ENCODE peak calls at places on chromosome 19, in four cellular contexts. One of them, this sample, is unnamed.

GRCh38 chr19:1104452-1105216 is 840 bp downstream of the GPX4 start:
- DNase-seq in thoracic aorta: no peak
- DNase-seq in fibroblast of lung: peak; percentile 67
- DNase-seq in substantia nigra: peak; percentile 36
- DNase-seq in this sample: peak; percentile 58

GRCh38 chr19:42089772-42090171 is 13.8 kb downstream of the ZNF574 start:
- DNase-seq in substantia nigra: no peak
- DNase-seq in thoracic aorta: no peak
- DNase-seq in fibroblast of lung: no peak
- DNase-seq in this sample: no peak

GRCh38 chr19:14941189-14941588 is at the start of gene OR7C2:
- DNase-seq in thoracic aorta: no peak
- DNase-seq in substantia nigra: no peak
- DNase-seq in fibroblast of lung: no peak
- DNase-seq in this sample: no peak

GRCh38 chr19:36009220-36009619 is 607 bp upstream of the SYNE4 start:
- DNase-seq in substantia nigra: peak; percentile 9
- DNase-seq in fibroblast of lung: peak; percentile 67
- DNase-seq in thoracic aorta: no peak
- DNase-seq in this sample: peak; percentile 35

GRCh38 chr19:38917921-38918491 is 6.0 kb upstream of the CCER2 start:
- DNase-seq in thoracic aorta: no peak
- DNase-seq in substantia nigra: no peak
- DNase-seq in fibroblast of lung: no peak
- DNase-seq in this sample: no peak

GRCh38 chr19:35109395-35110112 is 6.1 kb upstream of the FXYD3 start:
- DNase-seq in substantia nigra: peak; percentile 42
- DNase-seq in fibroblast of lung: no peak
- DNase-seq in thoracic aorta: no peak
- DNase-seq in this sample: peak; percentile 37

GRCh38 chr19:13784731-13785452 is 10.4 kb upstream of the ZSWIM4 start:
- DNase-seq in substantia nigra: peak; percentile 34
- DNase-seq in thoracic aorta: peak; percentile 47
- DNase-seq in fibroblast of lung: peak; percentile 67
- DNase-seq in this sample: no peak

GRCh38 chr19:35054626-35055025 is 13.1 kb downstream of the HPN start:
- DNase-seq in thoracic aorta: no peak
- DNase-seq in fibroblast of lung: no peak
- DNase-seq in substantia nigra: no peak
- DNase-seq in this sample: no peak

GRCh38 chr19:58399903-58400637 is 4.6 kb downstream of the RNF225 start:
- DNase-seq in substantia nigra: no peak
- DNase-seq in thoracic aorta: no peak
- DNase-seq in fibroblast of lung: no peak
- DNase-seq in this sample: no peak

GRCh38 chr19:6233827-6234511 is 45.8 kb downstream of the MLLT1 start:
- DNase-seq in substantia nigra: no peak
- DNase-seq in fibroblast of lung: no peak
- DNase-seq in thoracic aorta: no peak
- DNase-seq in this sample: no peak

GRCh38 chr19:29967623-29968022 is 25.6 kb downstream of the URI1 start:
- DNase-seq in fibroblast of lung: peak; percentile 49
- DNase-seq in thoracic aorta: no peak
- DNase-seq in substantia nigra: no peak
- DNase-seq in this sample: no peak

GRCh38 chr19:2627319-2627829 is 75.1 kb downstream of the GNG7 start:
- DNase-seq in thoracic aorta: peak; percentile 93
- DNase-seq in fibroblast of lung: peak; percentile 99
- DNase-seq in substantia nigra: no peak
- DNase-seq in this sample: peak; percentile 81

GRCh38 chr19:56841194-56841546 is 644 bp upstream of the PEG3 start:
- DNase-seq in substantia nigra: no peak
- DNase-seq in fibroblast of lung: no peak
- DNase-seq in thoracic aorta: no peak
- DNase-seq in this sample: no peak

GRCh38 chr19:39515551-39516191 is 732 bp downstream of the SELENOV start:
- DNase-seq in substantia nigra: no peak
- DNase-seq in thoracic aorta: no peak
- DNase-seq in fibroblast of lung: no peak
- DNase-seq in this sample: no peak

GRCh38 chr19:3687774-3688706 is 12.2 kb downstream of the PIP5K1C start:
- DNase-seq in thoracic aorta: no peak
- DNase-seq in fibroblast of lung: no peak
- DNase-seq in substantia nigra: no peak
- DNase-seq in this sample: no peak

GRCh38 chr19:21321134-21321533 is 8.1 kb downstream of the ZNF708 start:
- DNase-seq in substantia nigra: no peak
- DNase-seq in thoracic aorta: no peak
- DNase-seq in fibroblast of lung: peak; percentile 43
- DNase-seq in this sample: no peak

GRCh38 chr19:1266818-1267440 is 2.2 kb upstream of the CIRBP start:
- DNase-seq in thoracic aorta: no peak
- DNase-seq in fibroblast of lung: no peak
- DNase-seq in substantia nigra: peak; percentile 53
- DNase-seq in this sample: no peak

GRCh38 chr19:9847087-9847671 is 12.1 kb downstream of the PIN1 start:
- DNase-seq in thoracic aorta: peak; percentile 41
- DNase-seq in fibroblast of lung: peak; percentile 91
- DNase-seq in substantia nigra: no peak
- DNase-seq in this sample: no peak

GRCh38 chr19:862529-863304 is 3.3 kb downstream of the CFD start:
- DNase-seq in thoracic aorta: no peak
- DNase-seq in fibroblast of lung: peak; percentile 37
- DNase-seq in substantia nigra: no peak
- DNase-seq in this sample: no peak

GRCh38 chr19:11378319-11379189 is 4.1 kb downstream of the SWSAP1 start:
- DNase-seq in substantia nigra: no peak
- DNase-seq in thoracic aorta: no peak
- DNase-seq in fibroblast of lung: peak; percentile 86
- DNase-seq in this sample: no peak

GRCh38 chr19:33216198-33216830 is 9.3 kb downstream of the SLC7A10 start:
- DNase-seq in thoracic aorta: no peak
- DNase-seq in fibroblast of lung: no peak
- DNase-seq in substantia nigra: no peak
- DNase-seq in this sample: no peak

GRCh38 chr19:5492281-5492812 is 37.1 kb downstream of the ZNRF4 start:
- DNase-seq in thoracic aorta: no peak
- DNase-seq in substantia nigra: no peak
- DNase-seq in fibroblast of lung: no peak
- DNase-seq in this sample: no peak

GRCh38 chr19:10380311-10381102 is at the start of gene TYK2:
- DNase-seq in substantia nigra: peak; percentile 96
- DNase-seq in fibroblast of lung: peak; percentile 96
- DNase-seq in thoracic aorta: peak; percentile 96
- DNase-seq in this sample: peak; percentile 98

GRCh38 chr19:1417145-1417544 is 9.8 kb downstream of the DAZAP1 start:
- DNase-seq in thoracic aorta: no peak
- DNase-seq in fibroblast of lung: peak; percentile 89
- DNase-seq in substantia nigra: no peak
- DNase-seq in this sample: no peak

GRCh38 chr19:14081797-14082674 is 3.5 kb downstream of the C19orf67 start:
- DNase-seq in fibroblast of lung: peak; percentile 48
- DNase-seq in thoracic aorta: no peak
- DNase-seq in substantia nigra: no peak
- DNase-seq in this sample: no peak

GRCh38 chr19:58406818-58407657 is 1.4 kb upstream of the ZNF584 start:
- DNase-seq in substantia nigra: no peak
- DNase-seq in thoracic aorta: no peak
- DNase-seq in fibroblast of lung: no peak
- DNase-seq in this sample: no peak

GRCh38 chr19:28428644-28429348 is 784.2 kb downstream of the UQCRFS1 start:
- DNase-seq in substantia nigra: no peak
- DNase-seq in thoracic aorta: no peak
- DNase-seq in fibroblast of lung: peak; percentile 31
- DNase-seq in this sample: no peak

GRCh38 chr19:1416014-1416841 is 8.8 kb downstream of the DAZAP1 start:
- DNase-seq in substantia nigra: no peak
- DNase-seq in fibroblast of lung: peak; percentile 40
- DNase-seq in thoracic aorta: no peak
- DNase-seq in this sample: no peak

GRCh38 chr19:16417660-16418596 is 53.8 kb downstream of the EPS15L1 start:
- DNase-seq in substantia nigra: no peak
- DNase-seq in fibroblast of lung: peak; percentile 35
- DNase-seq in thoracic aorta: no peak
- DNase-seq in this sample: no peak

GRCh38 chr19:53942001-53942786 is 20.5 kb upstream of the CACNG8 start:
- DNase-seq in thoracic aorta: no peak
- DNase-seq in fibroblast of lung: no peak
- DNase-seq in substantia nigra: no peak
- DNase-seq in this sample: no peak

GRCh38 chr19:4988770-4989251 is 19.9 kb downstream of the KDM4B start:
- DNase-seq in substantia nigra: no peak
- DNase-seq in thoracic aorta: peak; percentile 80
- DNase-seq in fibroblast of lung: peak; percentile 97
- DNase-seq in this sample: no peak

GRCh38 chr19:46350029-46350757 is 3.3 kb downstream of the PPP5C start:
- DNase-seq in fibroblast of lung: no peak
- DNase-seq in thoracic aorta: no peak
- DNase-seq in substantia nigra: no peak
- DNase-seq in this sample: peak; percentile 4
- H3K27ac ChIP-seq in fibroblast of lung: peak overlapping the region; percentile 65
- H3K27ac ChIP-seq in thoracic aorta: peak overlapping the region; percentile 71
- H3K27ac ChIP-seq in substantia nigra: no peak overlapping the region
- H3K27ac ChIP-seq in this sample: no peak overlapping the region

GRCh38 chr19:40800339-40800996 is 1.5 kb downstream of the EGLN2 start:
- DNase-seq in thoracic aorta: no peak
- DNase-seq in substantia nigra: no peak
- DNase-seq in fibroblast of lung: no peak
- DNase-seq in this sample: no peak
- H3K27ac ChIP-seq in thoracic aorta: peak overlapping the region; percentile 84
- H3K27ac ChIP-seq in substantia nigra: peak overlapping the region; percentile 88
- H3K27ac ChIP-seq in fibroblast of lung: peak overlapping the region; percentile 67
- H3K27ac ChIP-seq in this sample: peak overlapping the region; percentile 85

GRCh38 chr19:49863935-49864320 is 3.4 kb downstream of the PNKP start:
- DNase-seq in thoracic aorta: no peak
- DNase-seq in substantia nigra: no peak
- DNase-seq in fibroblast of lung: no peak
- DNase-seq in this sample: no peak
- H3K27ac ChIP-seq in thoracic aorta: no peak overlapping the region
- H3K27ac ChIP-seq in substantia nigra: no peak overlapping the region
- H3K27ac ChIP-seq in fibroblast of lung: no peak overlapping the region
- H3K27ac ChIP-seq in this sample: no peak overlapping the region

GRCh38 chr19:49635530-49636229 is 4.3 kb downstream of the RRAS start:
- DNase-seq in fibroblast of lung: no peak
- DNase-seq in thoracic aorta: no peak
- DNase-seq in substantia nigra: no peak
- DNase-seq in this sample: no peak
- H3K27ac ChIP-seq in fibroblast of lung: no peak overlapping the region
- H3K27ac ChIP-seq in thoracic aorta: peak overlapping the region; percentile 30
- H3K27ac ChIP-seq in substantia nigra: no peak overlapping the region
- H3K27ac ChIP-seq in this sample: no peak overlapping the region

DNA sequence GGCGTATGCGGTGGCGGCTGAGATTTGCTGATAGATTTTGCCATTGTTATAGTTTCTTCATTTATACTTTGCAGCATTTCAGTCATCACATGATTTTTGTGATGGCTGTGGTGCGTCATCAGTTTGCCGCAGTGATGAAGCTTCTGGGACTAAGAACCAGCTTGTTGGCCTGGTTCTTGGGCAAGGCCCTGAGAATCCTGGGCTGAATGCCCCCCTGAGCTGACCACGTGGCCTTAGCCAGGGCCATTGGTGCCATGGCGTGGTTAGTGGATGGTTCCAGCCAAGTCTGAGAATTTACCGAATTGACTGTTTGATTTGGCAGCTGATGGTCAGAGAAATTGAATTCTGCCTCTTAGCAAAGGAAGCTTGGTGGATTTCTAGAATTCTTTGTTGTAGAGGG is 17.8 kb downstream of the GATAD2A start:
- DNase-seq in thoracic aorta: no peak
- DNase-seq in fibroblast of lung: peak; percentile 27
- DNase-seq in substantia nigra: no peak
- DNase-seq in this sample: no peak
- H3K27ac ChIP-seq in thoracic aorta: peak overlapping the region; percentile 47
- H3K27ac ChIP-seq in fibroblast of lung: no peak overlapping the region
- H3K27ac ChIP-seq in substantia nigra: no peak overlapping the region
- H3K27ac ChIP-seq in this sample: no peak overlapping the region

GRCh38 chr19:19201697-19202630 is 1.2 kb downstream of the NR2C2AP start:
- DNase-seq in fibroblast of lung: no peak
- DNase-seq in thoracic aorta: no peak
- DNase-seq in substantia nigra: no peak
- DNase-seq in this sample: no peak
- H3K27ac ChIP-seq in fibroblast of lung: no peak overlapping the region
- H3K27ac ChIP-seq in thoracic aorta: no peak overlapping the region
- H3K27ac ChIP-seq in substantia nigra: no peak overlapping the region
- H3K27ac ChIP-seq in this sample: no peak overlapping the region

GRCh38 chr19:18764591-18765051 is 26.5 kb downstream of the COMP start:
- DNase-seq in fibroblast of lung: peak; percentile 37
- DNase-seq in substantia nigra: no peak
- DNase-seq in thoracic aorta: no peak
- DNase-seq in this sample: no peak

GRCh38 chr19:18768046-18768771 is 22.9 kb downstream of the COMP start:
- DNase-seq in substantia nigra: no peak
- DNase-seq in thoracic aorta: no peak
- DNase-seq in fibroblast of lung: no peak
- DNase-seq in this sample: no peak

GRCh38 chr19:18762125-18763023 is 28.7 kb downstream of the COMP start:
- DNase-seq in thoracic aorta: no peak
- DNase-seq in fibroblast of lung: peak; percentile 72
- DNase-seq in substantia nigra: peak; percentile 28
- DNase-seq in this sample: no peak

GRCh38 chr19:18763674-18764590 is 27.2 kb downstream of the COMP start:
- DNase-seq in thoracic aorta: no peak
- DNase-seq in fibroblast of lung: peak; percentile 75
- DNase-seq in substantia nigra: no peak
- DNase-seq in this sample: no peak

DNA sequence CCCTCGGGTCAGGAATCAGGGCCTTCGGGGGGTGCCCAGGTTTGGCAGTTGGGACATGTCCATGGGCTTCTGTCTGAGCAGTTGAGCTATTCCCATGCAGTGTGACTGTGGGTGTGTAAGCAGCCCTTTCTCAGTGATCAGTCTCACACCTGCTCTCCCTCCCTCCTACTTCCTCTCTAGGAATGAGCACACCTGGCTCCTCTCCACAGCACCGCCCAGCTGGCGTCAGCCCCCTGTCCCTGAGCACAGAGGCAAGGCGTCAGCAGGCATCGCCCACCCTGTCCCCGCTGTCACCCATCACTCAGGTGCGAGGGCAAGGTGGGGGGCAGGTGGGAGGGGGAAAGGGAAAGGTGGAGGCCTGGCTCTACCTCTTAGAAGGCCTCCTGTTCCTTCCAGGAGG is 25.9 kb downstream of the COMP start:
- DNase-seq in thoracic aorta: no peak
- DNase-seq in fibroblast of lung: no peak
- DNase-seq in substantia nigra: no peak
- DNase-seq in this sample: no peak
- H3K27ac ChIP-seq in thoracic aorta: no peak overlapping the region
- H3K27ac ChIP-seq in fibroblast of lung: no peak overlapping the region
- H3K27ac ChIP-seq in substantia nigra: no peak overlapping the region
- H3K27ac ChIP-seq in this sample: no peak overlapping the region